ENCODE peak calls at places on chromosome 5, in nine cellular contexts. U is coronary artery, M is HFF-Myc, S is tibial artery, X is HFFc6, C is AG04449, T is psoas muscle, P is AG04450, G is osteocyte. Q is an unnamed sample.

GRCh38 chr5:7904170-7904569 is 35.2 kb downstream of the MTRR start:
- DNase-seq in U (no peak), M (no peak), S (no peak), X (peak), C (no peak), T (no peak), P (peak), G (no peak), Q (no peak)

GRCh38 chr5:89055011-89055704 is 172.2 kb upstream of the MEF2C start:
- DNase-seq in U (no peak), M (no peak), S (no peak), X (no peak), C (no peak), T (no peak), P (no peak), G (no peak), Q (no peak)

GRCh38 chr5:158492850-158493249 is 606.9 kb downstream of the EBF1 start:
- DNase-seq in U (no peak), M (peak), S (no peak), X (no peak), C (no peak), T (no peak), P (no peak), G (no peak), Q (no peak)

GRCh38 chr5:128528126-128528525 is 9.9 kb downstream of the FBN2 start:
- DNase-seq in U (no peak), M (no peak), S (no peak), X (no peak), C (no peak), T (no peak), P (no peak), G (no peak), Q (no peak)

GRCh38 chr5:135194573-135195266 is 160.7 kb upstream of the PITX1 start:
- DNase-seq in U (peak), M (no peak), S (no peak), X (peak), C (no peak), T (no peak), P (no peak), G (no peak), Q (no peak)

GRCh38 chr5:173907686-173908371 is 19.7 kb downstream of the CPEB4 start:
- DNase-seq in U (no peak), M (no peak), S (no peak), X (peak), C (no peak), T (no peak), P (no peak), G (no peak), Q (no peak)

GRCh38 chr5:14173419-14174234 is 30.5 kb downstream of the TRIO start:
- DNase-seq in U (no peak), M (no peak), S (no peak), X (no peak), C (no peak), T (no peak), P (no peak), G (no peak), Q (no peak)

GRCh38 chr5:1090538-1090937 is 21.3 kb downstream of the SLC12A7 start:
- DNase-seq in U (no peak), M (no peak), S (no peak), X (no peak), C (no peak), T (peak), P (no peak), G (no peak), Q (no peak)

GRCh38 chr5:16870878-16871277 is 65.2 kb downstream of the MYO10 start:
- DNase-seq in U (no peak), M (no peak), S (no peak), X (no peak), C (no peak), T (no peak), P (no peak), G (no peak), Q (no peak)

GRCh38 chr5:13566903-13567339 is 377.6 kb downstream of the DNAH5 start:
- DNase-seq in U (no peak), M (peak), S (no peak), X (peak), C (peak), T (no peak), P (no peak), G (no peak), Q (no peak)

GRCh38 chr5:117547192-117547591 is 972.6 kb upstream of the SEMA6A start:
- DNase-seq in U (no peak), M (no peak), S (no peak), X (no peak), C (no peak), T (no peak), P (no peak), G (no peak), Q (no peak)

GRCh38 chr5:124736814-124737186 is 9.6 kb downstream of the ZNF608 start:
- DNase-seq in U (no peak), M (no peak), S (no peak), X (no peak), C (no peak), T (no peak), P (no peak), G (no peak), Q (no peak)

GRCh38 chr5:124740991-124741583 is 5.4 kb downstream of the ZNF608 start:
- DNase-seq in U (no peak), M (peak), S (no peak), X (peak), C (no peak), T (no peak), P (no peak), G (no peak), Q (no peak)

GRCh38 chr5:124737651-124738050 is 8.8 kb downstream of the ZNF608 start:
- DNase-seq in U (no peak), M (no peak), S (no peak), X (no peak), C (no peak), T (no peak), P (no peak), G (no peak), Q (no peak)

GRCh38 chr5:124740055-124740454 is 6.4 kb downstream of the ZNF608 start:
- DNase-seq in U (no peak), M (no peak), S (no peak), X (no peak), C (no peak), T (no peak), P (no peak), G (no peak), Q (no peak)

DNA sequence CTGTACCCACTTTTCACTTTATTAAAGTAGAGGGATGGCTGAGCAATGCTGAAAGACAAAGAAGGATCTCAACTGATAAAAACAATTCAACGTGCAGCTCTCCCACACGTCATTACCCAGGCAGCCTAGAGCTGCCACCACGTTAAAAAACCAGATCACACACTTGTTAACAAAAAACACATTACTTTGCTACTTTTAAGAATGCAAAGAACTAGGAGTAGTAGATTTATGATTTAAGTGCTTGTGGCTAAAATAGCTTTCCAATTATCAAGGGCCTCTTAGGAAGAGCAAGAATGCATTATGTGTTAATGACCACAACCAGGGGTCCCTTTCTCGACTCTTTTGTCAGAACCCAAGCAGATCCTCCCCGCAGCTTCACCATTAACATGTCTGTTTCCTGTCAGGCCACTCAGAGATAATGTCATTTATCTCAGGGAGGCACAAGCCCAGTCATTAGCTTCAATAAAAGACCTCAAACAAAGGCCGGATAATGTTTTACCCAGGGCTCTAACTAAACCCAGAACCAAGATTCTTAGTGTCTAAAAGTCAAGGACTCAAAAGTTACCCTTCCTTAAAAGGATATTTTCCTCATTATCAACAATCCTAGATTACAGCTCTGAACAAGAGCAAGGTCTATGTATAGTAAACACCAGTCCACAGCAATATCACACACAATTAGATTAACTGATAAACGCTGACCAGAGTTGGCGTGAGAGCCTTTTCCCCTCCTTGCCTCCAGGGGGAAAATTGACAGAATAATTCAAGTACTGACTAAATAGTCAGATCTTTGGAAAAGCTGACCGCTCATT is 7.5 kb downstream of the ZNF608 start:
- DNase-seq in U (no peak), M (no peak), S (no peak), X (no peak), C (no peak), T (no peak), P (no peak), G (no peak), Q (no peak)
- TF ChIP-seq CTCF in U (no peak), M (peak), S (no peak), X (no peak), C (no peak), T (peak), P (no peak), G (peak), Q (no peak)

DNA sequence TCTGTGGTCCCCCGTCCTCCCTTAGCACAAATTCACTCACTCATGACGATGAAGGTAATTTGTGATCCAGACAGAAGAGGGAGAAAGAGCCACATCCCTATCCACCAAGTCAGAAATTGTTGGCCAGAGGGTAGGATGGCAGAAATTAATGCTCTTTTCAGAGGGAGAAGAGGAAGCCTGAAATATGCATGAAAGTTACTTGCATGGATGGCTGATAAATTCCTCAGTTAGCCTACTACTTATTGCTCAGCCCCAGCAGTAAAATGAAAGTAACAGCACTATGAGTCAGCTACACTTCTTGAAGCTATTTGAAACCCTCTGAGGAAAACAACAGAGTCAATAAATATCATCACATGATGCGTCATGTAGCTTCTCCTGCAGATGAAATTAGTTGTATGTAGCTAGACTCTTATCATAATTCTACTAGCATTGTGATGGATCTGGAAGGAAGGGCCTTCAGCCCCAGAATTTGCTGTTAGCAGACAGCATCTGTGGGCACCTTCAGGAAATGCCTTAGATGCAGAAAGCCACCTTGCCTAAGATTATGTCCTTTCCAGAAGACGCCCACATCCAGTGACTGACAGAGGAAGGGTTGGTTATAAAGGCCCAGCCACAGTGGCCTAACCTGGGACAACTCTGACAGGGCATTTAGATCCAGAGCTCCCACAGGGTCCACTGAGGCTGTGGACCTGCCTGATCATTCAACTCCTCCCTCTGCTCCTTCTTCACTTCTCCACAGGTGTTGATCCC is 81.2 kb upstream of the CCDC112 start:
- DNase-seq in U (no peak), M (peak), S (no peak), X (peak), C (peak), T (no peak), P (peak), G (no peak), Q (no peak)
- TF ChIP-seq CTCF in U (no peak), M (peak), S (peak), X (peak), C (peak), T (peak), P (peak), G (peak), Q (no peak)

DNA sequence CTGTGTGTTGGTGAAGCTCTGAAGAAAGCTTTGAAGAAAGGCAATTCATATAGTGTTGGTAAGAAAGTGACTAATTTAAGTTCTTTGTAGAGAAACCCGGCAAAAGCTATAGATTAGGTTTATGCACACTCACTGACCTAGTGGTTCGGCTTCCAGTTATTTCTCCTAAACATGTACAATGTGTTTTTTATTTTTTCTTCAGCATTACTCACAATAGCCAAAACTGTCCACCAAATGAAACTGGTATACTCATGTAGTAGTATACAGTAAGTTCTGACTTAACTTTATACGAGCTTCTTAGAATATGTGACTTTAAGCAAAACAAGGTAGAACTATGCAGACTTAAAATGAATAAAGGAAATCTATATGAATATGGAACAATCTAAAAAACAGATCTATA is 44.8 kb downstream of the PJA2 start:
- DNase-seq in U (no peak), M (no peak), S (no peak), X (no peak), C (no peak), T (no peak), P (no peak), G (no peak), Q (no peak)
- TF ChIP-seq CTCF in U (no peak), M (no peak), S (no peak), X (no peak), C (no peak), T (no peak), P (no peak), G (no peak), Q (no peak)

GRCh38 chr5:180296778-180297177 is 4.9 kb upstream of the MAPK9 start:
- DNase-seq in U (no peak), M (no peak), S (no peak), X (no peak), C (no peak), T (no peak), P (no peak), G (no peak), Q (no peak)
- TF ChIP-seq CTCF in U (no peak), M (peak), S (no peak), X (no peak), C (no peak), T (no peak), P (no peak), G (no peak), Q (no peak)

GRCh38 chr5:12095808-12096281 is 191.6 kb upstream of the CTNND2 start:
- DNase-seq in U (no peak), M (no peak), S (no peak), X (no peak), C (no peak), T (no peak), P (no peak), G (no peak), Q (no peak)

GRCh38 chr5:12099296-12099695 is 195.1 kb upstream of the CTNND2 start:
- DNase-seq in U (no peak), M (no peak), S (no peak), X (no peak), C (no peak), T (no peak), P (no peak), G (no peak), Q (no peak)

GRCh38 chr5:12100542-12100941 is 196.3 kb upstream of the CTNND2 start:
- DNase-seq in U (no peak), M (no peak), S (no peak), X (no peak), C (no peak), T (no peak), P (no peak), G (no peak), Q (no peak)
- TF ChIP-seq CTCF in U (no peak), M (no peak), S (no peak), X (no peak), C (no peak), T (no peak), P (no peak), G (no peak), Q (no peak)

DNA sequence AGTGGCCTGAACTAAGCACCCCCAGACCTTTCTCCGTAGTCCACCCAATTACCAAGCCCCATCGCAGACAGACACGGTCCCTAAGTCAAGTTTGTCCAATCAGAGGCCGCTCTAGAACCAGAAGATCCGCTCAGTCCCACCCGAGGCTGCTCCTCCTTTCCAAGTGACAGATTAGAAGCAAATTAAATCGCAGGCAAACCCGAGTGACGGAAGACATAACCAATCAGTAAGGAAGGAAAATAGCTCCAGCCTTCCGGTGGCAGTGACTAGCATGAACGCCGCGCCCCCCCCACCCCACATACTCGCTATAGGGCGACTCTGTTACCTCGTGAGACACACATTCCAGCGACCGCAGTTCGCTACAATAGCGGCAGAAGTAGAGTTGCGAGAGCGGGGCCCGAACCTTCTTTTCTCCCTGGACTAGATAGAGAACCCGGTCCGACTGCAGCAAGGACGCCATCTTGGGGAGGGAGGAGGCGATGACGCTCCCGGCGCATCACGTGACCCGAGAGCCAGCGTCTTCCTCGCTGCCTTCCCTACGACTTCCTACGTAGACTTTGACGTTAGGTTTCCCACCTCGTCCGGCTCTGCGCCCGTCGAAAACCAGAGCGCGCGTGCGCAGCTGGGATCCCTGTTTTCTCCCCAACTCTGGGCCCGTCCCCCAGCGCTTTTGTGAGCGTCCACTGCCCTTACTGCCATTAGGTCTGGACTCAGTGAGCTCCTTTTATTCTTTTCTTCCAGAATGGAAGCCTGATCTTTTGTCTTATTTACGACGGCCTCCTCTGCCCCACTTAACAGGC is at the start of gene DCTN4:
- DNase-seq in U (peak), M (peak), S (peak), X (peak), C (peak), T (peak), P (peak), G (peak), Q (peak)
- TF ChIP-seq CTCF in U (no peak), M (no peak), S (peak), X (no peak), C (no peak), T (no peak), P (no peak), G (no peak), Q (no peak)

GRCh38 chr5:68246802-68247201 is 31.2 kb downstream of the PIK3R1 start:
- DNase-seq in U (no peak), M (no peak), S (no peak), X (no peak), C (no peak), T (no peak), P (no peak), G (no peak), Q (no peak)
- TF ChIP-seq CTCF in U (no peak), M (no peak), S (no peak), X (peak), C (no peak), T (no peak), P (peak), G (peak), Q (no peak)

GRCh38 chr5:177403194-177403825 is 2.8 kb upstream of the PFN3 start:
- DNase-seq in U (no peak), M (no peak), S (no peak), X (no peak), C (no peak), T (peak), P (no peak), G (no peak), Q (peak)
- TF ChIP-seq CTCF in U (no peak), M (no peak), S (no peak), X (no peak), C (no peak), T (no peak), P (no peak), G (no peak), Q (no peak)